ENCODE peak calls at places on chromosomes 6 and 20, in eight cellular contexts. I is CD8-positive, alpha-beta memory T cell; R is uterus; A is GM23248; Z is tibial nerve; X is transverse colon; P is HAP-1; C is Panc1. O is an unnamed sample.

GRCh38 chr6:144661101-144661806 is 376.1 kb downstream of the UTRN start:
- DNase-seq in I (no peak), R (no peak), A (peak; percentile 21), Z (no peak), X (peak; percentile 79), P (peak; percentile 94), C (no peak), O (no peak)

GRCh38 chr6:113381232-113381631 is 475.9 kb upstream of the MARCKS start:
- DNase-seq in I (no peak), R (no peak), A (no peak), Z (no peak), X (no peak), P (no peak), C (no peak), O (no peak)

GRCh38 chr6:81844686-81845085 is 92.2 kb upstream of the TENT5A start:
- DNase-seq in I (no peak), R (no peak), A (peak; percentile 63), Z (no peak), X (no peak), P (no peak), C (no peak), O (no peak)

GRCh38 chr20:38106461-38106860 is 58.6 kb downstream of the TGM2 start:
- DNase-seq in I (no peak), R (no peak), A (no peak), Z (no peak), X (no peak), P (no peak), C (no peak), O (no peak)

GRCh38 chr6:154932562-154933027 is 62.5 kb upstream of the TIAM2 start:
- DNase-seq in I (no peak), R (no peak), A (peak; percentile 73), Z (no peak), X (no peak), P (no peak), C (no peak), O (no peak)

GRCh38 chr6:73285674-73286283 is 22.8 kb upstream of the KHDC1 start:
- DNase-seq in I (no peak), R (no peak), A (peak; percentile 86), Z (no peak), X (no peak), P (peak; percentile 36), C (no peak), O (no peak)

GRCh38 chr6:4225207-4225872 is 90.0 kb upstream of the ECI2 start:
- DNase-seq in I (no peak), R (no peak), A (no peak), Z (no peak), X (no peak), P (no peak), C (no peak), O (no peak)

GRCh38 chr6:45566882-45567281 is 189.1 kb upstream of the SUPT3H start:
- DNase-seq in I (no peak), R (no peak), A (peak; percentile 14), Z (no peak), X (no peak), P (peak; percentile 48), C (no peak), O (no peak)

GRCh38 chr6:111087871-111088667 is 766 bp downstream of the SLC16A10 start:
- DNase-seq in I (peak; percentile 87), R (no peak), A (peak; percentile 6), Z (no peak), X (peak; percentile 59), P (peak; percentile 73), C (no peak), O (no peak)

GRCh38 chr6:157242791-157243190 is 80.5 kb downstream of the TMEM242 start:
- DNase-seq in I (no peak), R (no peak), A (no peak), Z (no peak), X (no peak), P (no peak), C (no peak), O (no peak)

GRCh38 chr6:68634503-68635411 is at the start of gene ADGRB3:
- DNase-seq in I (peak; percentile 5), R (peak; percentile 85), A (peak; percentile 68), Z (peak; percentile 67), X (peak; percentile 60), P (peak; percentile 88), C (no peak), O (peak; percentile 97)

GRCh38 chr6:38720295-38720694 is 5.2 kb downstream of the DNAH8 start:
- DNase-seq in I (no peak), R (no peak), A (no peak), Z (no peak), X (no peak), P (peak; percentile 12), C (no peak), O (no peak)

GRCh38 chr6:45156075-45156474 is 172.1 kb upstream of the RUNX2 start:
- DNase-seq in I (peak; percentile 79), R (no peak), A (no peak), Z (no peak), X (no peak), P (no peak), C (no peak), O (no peak)

GRCh38 chr6:38845931-38846330 is 130.8 kb downstream of the DNAH8 start:
- DNase-seq in I (no peak), R (no peak), A (no peak), Z (no peak), X (no peak), P (no peak), C (no peak), O (no peak)

GRCh38 chr20:25214416-25214770 is 18.9 kb downstream of the ENTPD6 start:
- DNase-seq in I (no peak), R (peak; percentile 8), A (no peak), Z (no peak), X (no peak), P (no peak), C (no peak), O (no peak)

DNA sequence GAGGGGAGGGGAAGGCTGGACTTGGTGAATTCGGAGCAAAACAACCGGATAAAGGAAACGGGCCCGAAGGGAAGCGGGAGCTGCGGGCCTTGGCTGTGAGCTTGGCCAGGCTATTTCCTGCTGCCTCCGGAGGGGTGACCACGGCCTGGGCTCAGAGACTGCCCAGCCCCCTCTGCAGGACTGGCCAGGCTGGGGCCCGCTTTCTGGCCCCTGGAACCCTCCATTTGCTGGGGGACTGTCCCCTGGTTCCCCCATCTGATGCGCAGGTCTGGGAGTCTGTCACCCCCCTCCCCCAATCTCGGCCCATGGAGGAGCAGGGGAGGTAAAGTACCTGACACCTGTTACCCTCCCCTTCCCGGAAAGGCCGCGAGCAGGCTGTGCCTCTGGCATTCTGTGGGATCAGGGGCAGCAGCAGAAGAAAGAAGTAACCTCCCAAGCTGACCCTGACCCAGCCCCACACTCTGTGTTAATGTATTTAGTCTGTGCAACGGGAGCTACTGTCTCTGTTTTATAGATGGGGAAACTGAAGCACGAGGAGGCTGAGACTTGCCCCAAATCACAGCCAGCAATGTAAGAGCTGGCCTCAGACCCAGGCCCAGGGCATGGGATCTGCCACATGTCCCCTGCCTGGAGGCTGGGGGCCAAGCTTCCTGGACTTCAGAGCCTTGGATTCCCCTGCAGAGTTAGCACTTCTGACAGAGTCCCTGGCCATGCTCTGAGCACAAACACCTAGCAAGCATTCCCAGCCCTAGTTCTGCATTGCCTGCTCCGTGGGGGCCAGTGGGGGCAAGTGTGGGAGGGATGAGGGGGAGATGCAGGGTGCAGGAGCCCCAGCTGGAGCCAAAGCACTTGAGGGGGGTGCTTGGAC is 3.5 kb downstream of the C20orf204 start:
- DNase-seq in I (no peak), R (no peak), A (peak; percentile 31), Z (no peak), X (no peak), P (no peak), C (no peak), O (no peak)
- H3K4me1 ChIP-seq in I (peaks cover 56% of the 10 kb centered on the region), R (peaks cover 22% of the 10 kb centered on the region), A (peaks cover 2% of the 10 kb centered on the region), Z (peaks cover 50% of the 10 kb centered on the region), X (peaks cover 18% of the 10 kb centered on the region), P (peaks cover 10% of the 10 kb centered on the region), C (peaks cover 39% of the 10 kb centered on the region), O (peaks cover 39% of the 10 kb centered on the region)

GRCh38 chr20:1019344-1019743 is 17.2 kb upstream of the RSPO4 start:
- DNase-seq in I (no peak), R (no peak), A (no peak), Z (no peak), X (no peak), P (no peak), C (no peak), O (no peak)

GRCh38 chr20:1020614-1021013 is 18.5 kb upstream of the RSPO4 start:
- DNase-seq in I (no peak), R (no peak), A (no peak), Z (no peak), X (no peak), P (no peak), C (no peak), O (no peak)

GRCh38 chr20:1017677-1018076 is 15.6 kb upstream of the RSPO4 start:
- DNase-seq in I (no peak), R (no peak), A (no peak), Z (no peak), X (no peak), P (no peak), C (no peak), O (no peak)

DNA sequence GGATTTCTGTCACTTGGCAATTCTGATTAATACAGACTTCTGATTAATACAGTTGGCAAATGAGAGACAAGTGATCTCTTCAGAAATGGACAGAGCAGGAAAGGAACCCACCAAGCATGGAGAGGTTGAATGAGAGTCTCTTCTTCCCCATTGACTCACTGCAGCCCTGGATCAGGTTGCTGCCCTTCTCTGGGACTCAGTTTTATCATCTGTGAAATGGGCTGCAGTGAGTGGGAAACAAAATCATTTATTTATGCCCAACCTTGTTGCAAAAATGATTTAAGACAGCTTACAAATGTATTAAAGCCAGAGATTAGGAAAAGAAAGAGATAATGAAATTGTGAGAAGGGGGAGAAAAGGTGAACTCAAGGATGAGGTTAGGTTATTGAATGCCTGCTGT is 20.8 kb upstream of the RSPO4 start:
- DNase-seq in I (no peak), R (no peak), A (no peak), Z (no peak), X (no peak), P (no peak), C (no peak), O (no peak)
- H3K4me3 ChIP-seq in I (no peak overlapping the region), R (no peak overlapping the region), A (no peak overlapping the region), Z (no peak overlapping the region), X (no peak overlapping the region), P (no peak overlapping the region), C (no peak overlapping the region), O (no peak overlapping the region)

DNA sequence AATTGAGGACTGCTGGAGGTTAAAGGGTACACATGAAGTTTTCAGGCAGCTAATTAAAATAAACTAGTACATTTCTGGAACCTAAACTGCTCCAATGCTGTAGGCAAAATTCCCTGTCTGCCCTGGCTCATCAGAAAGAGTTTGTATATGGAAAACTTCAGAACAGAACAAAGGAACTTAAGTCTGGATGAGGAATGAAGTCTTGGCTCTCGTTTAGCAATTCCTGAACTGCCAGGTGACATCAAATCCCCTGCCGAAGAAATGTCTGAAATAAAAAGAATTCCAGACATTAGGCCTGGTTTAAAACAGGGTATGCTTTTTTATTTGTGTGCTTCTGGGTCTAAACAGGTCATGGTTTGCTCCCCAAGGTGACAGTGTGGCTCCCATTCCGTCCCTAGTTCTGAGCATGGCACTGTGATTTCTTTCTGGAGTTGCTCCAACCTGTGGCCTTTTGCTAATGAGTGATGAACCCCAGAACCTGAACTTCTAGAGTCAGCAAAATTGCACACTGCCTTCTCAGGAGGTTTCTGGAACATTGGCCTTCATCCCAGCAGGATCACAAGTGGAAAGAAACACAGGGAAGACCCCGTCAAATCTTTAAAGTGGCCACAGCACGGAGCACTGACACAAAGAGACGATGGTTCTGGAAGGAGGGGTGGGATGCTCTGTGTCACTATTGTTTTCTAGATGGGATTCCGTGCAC is 129.4 kb upstream of the NAA20 start:
- DNase-seq in I (no peak), R (no peak), A (no peak), Z (no peak), X (no peak), P (no peak), C (no peak), O (no peak)
- H3K4me1 ChIP-seq in I (no peaks in the 10 kb centered on the region), R (peaks cover 5% of the 10 kb centered on the region), A (peaks cover 47% of the 10 kb centered on the region), Z (peaks cover 69% of the 10 kb centered on the region), X (peaks cover 62% of the 10 kb centered on the region), P (no peaks in the 10 kb centered on the region), C (peaks cover 35% of the 10 kb centered on the region), O (no peaks in the 10 kb centered on the region)

GRCh38 chr6:1311400-1312192 is at the start of gene FOXQ1:
- DNase-seq in I (no peak), R (no peak), A (peak; percentile 65), Z (no peak), X (peak; percentile 77), P (no peak), C (no peak), O (no peak)
- H3K4me3 ChIP-seq in I (no peak within 1 kb of the TSS), R (no peak within 1 kb of the TSS), A (peak within 1 kb of the TSS; percentile 73), Z (peak within 1 kb of the TSS; percentile 19), X (peak within 1 kb of the TSS; percentile 30), P (no peak within 1 kb of the TSS), C (peak within 1 kb of the TSS; percentile 81), O (no peak within 1 kb of the TSS)